ENCODE peak calls at places on chromosomes 2 and 18, in six cellular contexts. I, Z, G, M, L and J are unnamed samples.
A peak's percentile ranks its signal among the peaks of the same experiment; 100 is the strongest.

GRCh38 chr2:130834091-130834922 is 2.4 kb upstream of the ARHGEF4 start:
- DNase-seq in I (no peak), Z (no peak), G (no peak), M (no peak), L (no peak), J (no peak)

GRCh38 chr2:66559672-66560071 is 124.7 kb downstream of the MEIS1 start:
- DNase-seq in I (no peak), Z (no peak), G (no peak), M (no peak), L (no peak), J (no peak)

GRCh38 chr18:57527479-57528237 is 58.8 kb downstream of the FECH start:
- DNase-seq in I (no peak), Z (no peak), G (no peak), M (no peak), L (no peak), J (no peak)

GRCh38 chr18:48785091-48785614 is 165.6 kb downstream of the SMAD7 start:
- DNase-seq in I (no peak), Z (no peak), G (no peak), M (no peak), L (no peak), J (no peak)

GRCh38 chr2:151306621-151307020 is 17.2 kb upstream of the NMI start:
- DNase-seq in I (no peak), Z (no peak), G (peak; percentile 30), M (no peak), L (no peak), J (no peak)

GRCh38 chr18:73564073-73564472 is 583.6 kb downstream of the FBXO15 start:
- DNase-seq in I (peak; percentile 18), Z (no peak), G (peak; percentile 22), M (no peak), L (no peak), J (peak; percentile 32)

GRCh38 chr2:142803158-142803557 is 74.3 kb upstream of the KYNU start:
- DNase-seq in I (no peak), Z (no peak), G (no peak), M (no peak), L (no peak), J (no peak)

GRCh38 chr2:240780023-240780831 is 39.8 kb downstream of the KIF1A start:
- DNase-seq in I (no peak), Z (no peak), G (no peak), M (no peak), L (no peak), J (no peak)

GRCh38 chr2:105488198-105488757 is 89.4 kb upstream of the FHL2 start:
- DNase-seq in I (no peak), Z (no peak), G (no peak), M (no peak), L (no peak), J (no peak)

GRCh38 chr2:226118471-226119429 is 680.9 kb downstream of the IRS1 start:
- DNase-seq in I (no peak), Z (no peak), G (peak; percentile 35), M (no peak), L (no peak), J (no peak)

GRCh38 chr2:202377308-202377736 is 1.2 kb downstream of the BMPR2 start:
- DNase-seq in I (peak; percentile 22), Z (peak; percentile 15), G (peak; percentile 13), M (no peak), L (no peak), J (no peak)

GRCh38 chr18:55318864-55319516 is 269.0 kb downstream of the TCF4 start:
- DNase-seq in I (no peak), Z (no peak), G (no peak), M (no peak), L (no peak), J (no peak)

GRCh38 chr18:3466051-3466450 is 16.1 kb downstream of the TGIF1 start:
- DNase-seq in I (no peak), Z (no peak), G (no peak), M (no peak), L (no peak), J (peak; percentile 85)

GRCh38 chr2:237152361-237152760 is 66.7 kb downstream of the COPS8 start:
- DNase-seq in I (no peak), Z (no peak), G (no peak), M (no peak), L (no peak), J (no peak)

GRCh38 chr2:650343-651310 is 26.6 kb downstream of the TMEM18 start:
- DNase-seq in I (no peak), Z (no peak), G (no peak), M (no peak), L (no peak), J (no peak)

GRCh38 chr2:240289701-240290431 is 145.6 kb upstream of the GPC1 start:
- DNase-seq in I (no peak), Z (no peak), G (no peak), M (no peak), L (no peak), J (no peak)

GRCh38 chr2:45439788-45440773 is 171.0 kb downstream of the SRBD1 start:
- DNase-seq in I (no peak), Z (no peak), G (no peak), M (no peak), L (no peak), J (no peak)

GRCh38 chr2:178829299-178829698 is 22.1 kb upstream of the TTN start:
- DNase-seq in I (peak; percentile 37), Z (no peak), G (no peak), M (no peak), L (no peak), J (peak; percentile 81)

GRCh38 chr2:146874260-146874658 is 970.6 kb upstream of the ACVR2A start:
- DNase-seq in I (no peak), Z (no peak), G (no peak), M (no peak), L (no peak), J (peak; percentile 95)

GRCh38 chr2:233217892-233218377 is 33.5 kb upstream of the ATG16L1 start:
- DNase-seq in I (no peak), Z (no peak), G (no peak), M (no peak), L (no peak), J (no peak)

GRCh38 chr2:238947920-238948710 is 100.2 kb downstream of the TWIST2 start:
- DNase-seq in I (no peak), Z (no peak), G (peak; percentile 33), M (no peak), L (no peak), J (no peak)

GRCh38 chr2:185811580-185811979 is 73.0 kb downstream of the FSIP2 start:
- DNase-seq in I (no peak), Z (no peak), G (no peak), M (no peak), L (no peak), J (no peak)

GRCh38 chr18:78713064-78713463 is 266.6 kb upstream of the SALL3 start:
- DNase-seq in I (no peak), Z (no peak), G (no peak), M (no peak), L (no peak), J (no peak)

GRCh38 chr2:131493199-131494018 is 1.2 kb upstream of the MZT2A start:
- DNase-seq in I (peak; percentile 4), Z (no peak), G (no peak), M (no peak), L (no peak), J (no peak)

GRCh38 chr2:38528008-38528442 is 74.7 kb downstream of the HNRNPLL start:
- DNase-seq in I (peak; percentile 68), Z (peak; percentile 54), G (peak; percentile 43), M (no peak), L (no peak), J (no peak)

GRCh38 chr2:109353806-109354745 is 225.1 kb downstream of the SH3RF3 start:
- DNase-seq in I (no peak), Z (no peak), G (no peak), M (no peak), L (no peak), J (no peak)

GRCh38 chr2:39719317-39719716 is 53.6 kb downstream of the TMEM178A start:
- DNase-seq in I (no peak), Z (no peak), G (no peak), M (no peak), L (no peak), J (no peak)

GRCh38 chr18:71529708-71530303 is 1014.3 kb downstream of the CBLN2 start:
- DNase-seq in I (no peak), Z (no peak), G (no peak), M (no peak), L (no peak), J (no peak)

GRCh38 chr2:206232287-206233035 is 42.0 kb upstream of the ZDBF2 start:
- DNase-seq in I (peak; percentile 52), Z (no peak), G (no peak), M (no peak), L (no peak), J (no peak)

GRCh38 chr2:163664610-163665009 is 71.2 kb downstream of the FIGN start:
- DNase-seq in I (no peak), Z (no peak), G (peak; percentile 9), M (no peak), L (no peak), J (no peak)

GRCh38 chr18:50662177-50662576 is 102.3 kb downstream of the MAPK4 start:
- DNase-seq in I (no peak), Z (no peak), G (no peak), M (no peak), L (no peak), J (no peak)

GRCh38 chr18:22813648-22814328 is 119.3 kb upstream of the RBBP8 start:
- DNase-seq in I (peak; percentile 33), Z (no peak), G (peak; percentile 32), M (no peak), L (no peak), J (no peak)

GRCh38 chr2:105394951-105395611 is 3.8 kb downstream of the FHL2 start:
- DNase-seq in I (no peak), Z (no peak), G (no peak), M (no peak), L (no peak), J (no peak)

GRCh38 chr2:72954376-72955187 is 37.3 kb downstream of the EMX1 start:
- DNase-seq in I (no peak), Z (no peak), G (no peak), M (no peak), L (no peak), J (no peak)

GRCh38 chr18:79778291-79778791 is 19.4 kb upstream of the KCNG2 start:
- DNase-seq in I (no peak), Z (no peak), G (no peak), M (no peak), L (no peak), J (no peak)

GRCh38 chr2:233098615-233099014 is 38.5 kb downstream of the INPP5D start:
- DNase-seq in I (no peak), Z (no peak), G (no peak), M (no peak), L (no peak), J (no peak)